ENCODE peak calls at places on chromosomes 1 and 21, in five cellular contexts. One of them, this sample, is unnamed.

GRCh38 chr1:152448496-152448895 is 34.4 kb upstream of the CRNN start:
- DNase-seq in mesenchymal stem cell: no peak
- DNase-seq in trophoblast cell: no peak
- DNase-seq in neuronal stem cell: no peak
- DNase-seq in H1: no peak
- DNase-seq in this sample: no peak

GRCh38 chr1:25341746-25342145 is 3.6 kb downstream of the TMEM50A start:
- DNase-seq in trophoblast cell: no peak
- DNase-seq in H1: no peak
- DNase-seq in mesenchymal stem cell: no peak
- DNase-seq in neuronal stem cell: no peak
- DNase-seq in this sample: no peak

GRCh38 chr1:35111106-35111505 is 31.9 kb downstream of the ZMYM1 start:
- DNase-seq in trophoblast cell: peak; percentile 36
- DNase-seq in neuronal stem cell: no peak
- DNase-seq in H1: no peak
- DNase-seq in mesenchymal stem cell: peak; percentile 70
- DNase-seq in this sample: peak; percentile 92

GRCh38 chr1:47527653-47528272 is 89.9 kb downstream of the FOXD2 start:
- DNase-seq in neuronal stem cell: no peak
- DNase-seq in mesenchymal stem cell: no peak
- DNase-seq in H1: peak; percentile 79
- DNase-seq in trophoblast cell: peak; percentile 24
- DNase-seq in this sample: no peak

GRCh38 chr21:26490771-26491170 is 82.3 kb downstream of the CYYR1 start:
- DNase-seq in trophoblast cell: no peak
- DNase-seq in neuronal stem cell: peak; percentile 40
- DNase-seq in H1: no peak
- DNase-seq in mesenchymal stem cell: no peak
- DNase-seq in this sample: no peak

GRCh38 chr1:162974810-162975209 is 94.4 kb upstream of the RGS4 start:
- DNase-seq in H1: no peak
- DNase-seq in trophoblast cell: no peak
- DNase-seq in neuronal stem cell: no peak
- DNase-seq in mesenchymal stem cell: no peak
- DNase-seq in this sample: no peak

GRCh38 chr1:201266774-201267173 is 16.5 kb upstream of the PKP1 start:
- DNase-seq in mesenchymal stem cell: peak; percentile 58
- DNase-seq in neuronal stem cell: no peak
- DNase-seq in trophoblast cell: peak; percentile 31
- DNase-seq in H1: peak; percentile 13
- DNase-seq in this sample: peak; percentile 95

GRCh38 chr1:31154632-31155215 is 85.0 kb downstream of the NKAIN1 start:
- DNase-seq in trophoblast cell: peak; percentile 95
- DNase-seq in H1: peak; percentile 87
- DNase-seq in mesenchymal stem cell: peak; percentile 71
- DNase-seq in neuronal stem cell: peak; percentile 78
- DNase-seq in this sample: peak; percentile 55

GRCh38 chr1:116666747-116667576 is 571 bp downstream of the IGSF3 start:
- DNase-seq in mesenchymal stem cell: no peak
- DNase-seq in trophoblast cell: peak; percentile 52
- DNase-seq in neuronal stem cell: peak; percentile 24
- DNase-seq in H1: peak; percentile 49
- DNase-seq in this sample: no peak

GRCh38 chr1:218425647-218426342 is 80.7 kb downstream of the TGFB2 start:
- DNase-seq in H1: no peak
- DNase-seq in neuronal stem cell: no peak
- DNase-seq in mesenchymal stem cell: peak; percentile 48
- DNase-seq in trophoblast cell: peak; percentile 43
- DNase-seq in this sample: peak; percentile 87

GRCh38 chr1:153513023-153513422 is 22.8 kb downstream of the S100A6 start:
- DNase-seq in trophoblast cell: no peak
- DNase-seq in H1: no peak
- DNase-seq in mesenchymal stem cell: no peak
- DNase-seq in neuronal stem cell: no peak
- DNase-seq in this sample: no peak

GRCh38 chr1:186662752-186663151 is 17.5 kb downstream of the PTGS2 start:
- DNase-seq in mesenchymal stem cell: no peak
- DNase-seq in H1: no peak
- DNase-seq in trophoblast cell: no peak
- DNase-seq in neuronal stem cell: no peak
- DNase-seq in this sample: peak; percentile 52

GRCh38 chr1:156963621-156964020 is 43.2 kb downstream of the LRRC71 start:
- DNase-seq in trophoblast cell: peak; percentile 4
- DNase-seq in H1: no peak
- DNase-seq in mesenchymal stem cell: no peak
- DNase-seq in neuronal stem cell: no peak
- DNase-seq in this sample: no peak

GRCh38 chr1:220498188-220498587 is 29.7 kb upstream of the MARK1 start:
- DNase-seq in neuronal stem cell: no peak
- DNase-seq in mesenchymal stem cell: no peak
- DNase-seq in H1: no peak
- DNase-seq in trophoblast cell: peak; percentile 69
- DNase-seq in this sample: no peak

GRCh38 chr1:224435318-224435763 is 744 bp upstream of the WDR26 start:
- DNase-seq in mesenchymal stem cell: peak; percentile 70
- DNase-seq in H1: peak; percentile 52
- DNase-seq in neuronal stem cell: no peak
- DNase-seq in trophoblast cell: peak; percentile 70
- DNase-seq in this sample: peak; percentile 95

GRCh38 chr1:150234309-150234646 is 1.6 kb downstream of the ANP32E start:
- DNase-seq in H1: no peak
- DNase-seq in neuronal stem cell: no peak
- DNase-seq in trophoblast cell: no peak
- DNase-seq in mesenchymal stem cell: no peak
- DNase-seq in this sample: no peak

GRCh38 chr1:21898326-21899155 is 38.6 kb downstream of the HSPG2 start:
- DNase-seq in mesenchymal stem cell: peak; percentile 68
- DNase-seq in trophoblast cell: no peak
- DNase-seq in H1: no peak
- DNase-seq in neuronal stem cell: no peak
- DNase-seq in this sample: peak; percentile 39

GRCh38 chr1:6033986-6034749 is 11.5 kb upstream of the KCNAB2 start:
- DNase-seq in mesenchymal stem cell: peak; percentile 19
- DNase-seq in H1: peak; percentile 95
- DNase-seq in trophoblast cell: peak; percentile 57
- DNase-seq in neuronal stem cell: no peak
- DNase-seq in this sample: peak; percentile 9

GRCh38 chr1:201194046-201194445 is 3.4 kb downstream of the IGFN1 start:
- DNase-seq in neuronal stem cell: no peak
- DNase-seq in mesenchymal stem cell: no peak
- DNase-seq in trophoblast cell: no peak
- DNase-seq in H1: no peak
- DNase-seq in this sample: no peak

GRCh38 chr1:206891412-206891811 is 5.8 kb upstream of the IL24 start:
- DNase-seq in mesenchymal stem cell: no peak
- DNase-seq in neuronal stem cell: no peak
- DNase-seq in H1: peak; percentile 29
- DNase-seq in trophoblast cell: no peak
- DNase-seq in this sample: no peak

GRCh38 chr1:236830560-236830959 is 35.5 kb downstream of the MTR start:
- DNase-seq in neuronal stem cell: no peak
- DNase-seq in H1: no peak
- DNase-seq in trophoblast cell: no peak
- DNase-seq in mesenchymal stem cell: no peak
- DNase-seq in this sample: no peak

GRCh38 chr1:81598623-81599022 is 202.1 kb upstream of the ADGRL2 start:
- DNase-seq in mesenchymal stem cell: no peak
- DNase-seq in trophoblast cell: no peak
- DNase-seq in neuronal stem cell: no peak
- DNase-seq in H1: no peak
- DNase-seq in this sample: no peak

GRCh38 chr1:171664976-171665375 is 12.5 kb upstream of the MYOC start:
- DNase-seq in neuronal stem cell: no peak
- DNase-seq in trophoblast cell: no peak
- DNase-seq in H1: no peak
- DNase-seq in mesenchymal stem cell: no peak
- DNase-seq in this sample: no peak

GRCh38 chr1:93042134-93042821 is 36.8 kb upstream of the MTF2 start:
- DNase-seq in mesenchymal stem cell: no peak
- DNase-seq in neuronal stem cell: no peak
- DNase-seq in trophoblast cell: no peak
- DNase-seq in H1: no peak
- DNase-seq in this sample: no peak

DNA sequence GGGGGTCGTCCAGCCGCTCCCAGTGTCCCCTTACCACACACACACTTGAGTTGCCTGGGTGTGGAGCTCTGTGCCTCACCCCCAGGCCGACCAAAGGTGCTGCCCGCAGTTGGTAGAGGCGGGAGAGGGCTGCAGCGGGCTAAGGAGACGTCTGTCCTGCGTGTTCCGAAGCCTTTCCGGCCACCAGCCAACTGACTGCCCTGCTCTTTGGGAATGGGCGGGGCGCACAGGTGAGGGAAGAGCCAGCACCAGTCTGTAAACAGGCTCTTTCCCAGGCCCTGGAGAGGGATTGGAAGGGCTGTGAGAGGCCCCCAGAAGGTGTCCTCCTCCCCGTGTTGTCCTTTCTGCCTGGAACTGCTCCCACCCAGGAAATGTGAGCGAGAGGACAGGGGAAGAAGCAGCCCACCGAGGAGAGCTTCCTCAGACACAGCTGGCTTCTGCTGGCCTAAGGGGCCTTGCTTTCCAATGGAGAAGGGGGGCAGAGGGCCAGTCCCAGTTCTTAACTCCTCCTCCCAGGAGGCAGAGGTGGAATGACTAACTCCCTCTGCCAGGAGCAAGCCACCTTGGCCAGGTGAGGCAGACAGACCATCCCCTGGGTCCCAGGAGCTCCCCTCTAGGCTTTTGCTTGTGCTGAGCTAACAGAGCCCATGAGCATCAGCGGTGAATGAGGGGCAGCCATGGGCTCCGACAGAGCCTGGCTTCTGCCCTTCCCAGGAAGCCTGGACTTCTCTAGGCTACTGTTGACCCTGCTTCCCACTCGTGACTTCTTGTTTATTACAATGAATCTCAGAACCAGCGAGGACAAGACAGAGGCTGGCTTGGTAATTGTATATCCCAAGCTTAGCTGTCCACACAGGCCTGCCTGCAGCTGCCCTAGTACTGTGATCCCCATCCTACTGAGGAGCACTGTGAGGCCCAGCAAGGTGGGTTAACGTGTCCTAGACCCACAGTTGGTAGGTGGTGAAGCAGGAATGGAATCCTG is 158.1 kb upstream of the COA6 start:
- DNase-seq in H1: peak; percentile 73
- DNase-seq in mesenchymal stem cell: no peak
- DNase-seq in neuronal stem cell: no peak
- DNase-seq in trophoblast cell: peak; percentile 33
- DNase-seq in this sample: no peak
- H3K4me3 ChIP-seq in H1: peak overlapping the region; percentile 49
- H3K4me3 ChIP-seq in mesenchymal stem cell: no peak overlapping the region
- H3K4me3 ChIP-seq in neuronal stem cell: no peak overlapping the region
- H3K4me3 ChIP-seq in trophoblast cell: peak overlapping the region; percentile 1
- H3K4me3 ChIP-seq in this sample: peak overlapping the region; percentile 54

GRCh38 chr21:38979271-38980196 is 173.8 kb downstream of the ETS2 start:
- DNase-seq in neuronal stem cell: no peak
- DNase-seq in mesenchymal stem cell: peak; percentile 89
- DNase-seq in H1: peak; percentile 52
- DNase-seq in trophoblast cell: peak; percentile 36
- DNase-seq in this sample: peak; percentile 70
- H4K91ac ChIP-seq in neuronal stem cell: no peak overlapping the region
- H4K91ac ChIP-seq in mesenchymal stem cell: peak overlapping the region; percentile 70
- H4K91ac ChIP-seq in H1: peak overlapping the region; percentile 94
- H4K91ac ChIP-seq in trophoblast cell: no peak overlapping the region
- H4K91ac ChIP-seq in this sample: peak overlapping the region; percentile 49

GRCh38 chr1:55153031-55153430 is 62.1 kb downstream of the USP24 start:
- DNase-seq in neuronal stem cell: peak; percentile 6
- DNase-seq in mesenchymal stem cell: no peak
- DNase-seq in H1: no peak
- DNase-seq in trophoblast cell: no peak
- DNase-seq in this sample: no peak
- H3K4me3 ChIP-seq in neuronal stem cell: no peak overlapping the region
- H3K4me3 ChIP-seq in mesenchymal stem cell: no peak overlapping the region
- H3K4me3 ChIP-seq in H1: no peak overlapping the region
- H3K4me3 ChIP-seq in trophoblast cell: no peak overlapping the region
- H3K4me3 ChIP-seq in this sample: no peak overlapping the region

GRCh38 chr1:1024421-1025415 is 4.8 kb downstream of the AGRN start:
- DNase-seq in H1: no peak
- DNase-seq in mesenchymal stem cell: no peak
- DNase-seq in trophoblast cell: peak; percentile 60
- DNase-seq in neuronal stem cell: no peak
- DNase-seq in this sample: no peak
- H4K91ac ChIP-seq in H1: peak overlapping the region; percentile 98
- H4K91ac ChIP-seq in mesenchymal stem cell: no peak overlapping the region
- H4K91ac ChIP-seq in trophoblast cell: peak overlapping the region; percentile 99
- H4K91ac ChIP-seq in neuronal stem cell: peak overlapping the region; percentile 53
- H4K91ac ChIP-seq in this sample: no peak overlapping the region